ENCODE peak calls at places on chromosome 10, in six cellular contexts. One of them, this sample, is unnamed.

GRCh38 chr10:32155075-32155516 is 98.9 kb upstream of the KIF5B start:
- DNase-seq in heart right ventricle: no peak
- DNase-seq in mucosa of descending colon: no peak
- DNase-seq in CD8-positive, alpha-beta T cell: no peak
- DNase-seq in prostate gland: no peak
- DNase-seq in uterus: no peak
- DNase-seq in this sample: no peak

GRCh38 chr10:100896876-100897461 is 15.8 kb upstream of the SLF2 start:
- DNase-seq in heart right ventricle: no peak
- DNase-seq in mucosa of descending colon: no peak
- DNase-seq in CD8-positive, alpha-beta T cell: no peak
- DNase-seq in prostate gland: no peak
- DNase-seq in uterus: no peak
- DNase-seq in this sample: no peak

GRCh38 chr10:17713133-17713532 is 38.9 kb upstream of the TMEM236 start:
- DNase-seq in heart right ventricle: no peak
- DNase-seq in mucosa of descending colon: no peak
- DNase-seq in CD8-positive, alpha-beta T cell: no peak
- DNase-seq in prostate gland: no peak
- DNase-seq in uterus: no peak
- DNase-seq in this sample: no peak

GRCh38 chr10:112790030-112790429 is 160.0 kb upstream of the TCF7L2 start:
- DNase-seq in heart right ventricle: no peak
- DNase-seq in mucosa of descending colon: no peak
- DNase-seq in CD8-positive, alpha-beta T cell: no peak
- DNase-seq in prostate gland: no peak
- DNase-seq in uterus: no peak
- DNase-seq in this sample: peak; percentile 2

GRCh38 chr10:101495324-101495925 is 92.6 kb downstream of the POLL start:
- DNase-seq in heart right ventricle: no peak
- DNase-seq in mucosa of descending colon: no peak
- DNase-seq in CD8-positive, alpha-beta T cell: no peak
- DNase-seq in prostate gland: no peak
- DNase-seq in uterus: no peak
- DNase-seq in this sample: no peak

GRCh38 chr10:105502076-105502475 is 861.0 kb downstream of the SORCS3 start:
- DNase-seq in heart right ventricle: no peak
- DNase-seq in mucosa of descending colon: no peak
- DNase-seq in CD8-positive, alpha-beta T cell: no peak
- DNase-seq in prostate gland: no peak
- DNase-seq in uterus: no peak
- DNase-seq in this sample: no peak

GRCh38 chr10:22667093-22667480 is 47.3 kb downstream of the PIP4K2A start:
- DNase-seq in heart right ventricle: no peak
- DNase-seq in mucosa of descending colon: no peak
- DNase-seq in CD8-positive, alpha-beta T cell: no peak
- DNase-seq in prostate gland: no peak
- DNase-seq in uterus: no peak
- DNase-seq in this sample: no peak

GRCh38 chr10:44952779-44953231 is 6.8 kb upstream of the RASSF4 start:
- DNase-seq in heart right ventricle: peak; percentile 2
- DNase-seq in mucosa of descending colon: no peak
- DNase-seq in CD8-positive, alpha-beta T cell: no peak
- DNase-seq in prostate gland: no peak
- DNase-seq in uterus: no peak
- DNase-seq in this sample: peak; percentile 40

GRCh38 chr10:5434017-5434753 is 21.8 kb downstream of the NET1 start:
- DNase-seq in heart right ventricle: no peak
- DNase-seq in mucosa of descending colon: no peak
- DNase-seq in CD8-positive, alpha-beta T cell: no peak
- DNase-seq in prostate gland: no peak
- DNase-seq in uterus: no peak
- DNase-seq in this sample: no peak

GRCh38 chr10:54469587-54470323 is 331.3 kb downstream of the PCDH15 start:
- DNase-seq in heart right ventricle: no peak
- DNase-seq in mucosa of descending colon: no peak
- DNase-seq in CD8-positive, alpha-beta T cell: no peak
- DNase-seq in prostate gland: no peak
- DNase-seq in uterus: no peak
- DNase-seq in this sample: no peak

GRCh38 chr10:50432206-50432605 is 180.9 kb upstream of the ASAH2 start:
- DNase-seq in heart right ventricle: no peak
- DNase-seq in mucosa of descending colon: no peak
- DNase-seq in CD8-positive, alpha-beta T cell: no peak
- DNase-seq in prostate gland: no peak
- DNase-seq in uterus: no peak
- DNase-seq in this sample: no peak

GRCh38 chr10:29555091-29555745 is 79.6 kb downstream of the SVIL start:
- DNase-seq in heart right ventricle: no peak
- DNase-seq in mucosa of descending colon: no peak
- DNase-seq in CD8-positive, alpha-beta T cell: no peak
- DNase-seq in prostate gland: no peak
- DNase-seq in uterus: no peak
- DNase-seq in this sample: no peak

GRCh38 chr10:46545861-46546590 is 10.4 kb downstream of the GPRIN2 start:
- DNase-seq in heart right ventricle: no peak
- DNase-seq in mucosa of descending colon: peak; percentile 7
- DNase-seq in CD8-positive, alpha-beta T cell: no peak
- DNase-seq in prostate gland: peak; percentile 4
- DNase-seq in uterus: peak; percentile 7
- DNase-seq in this sample: no peak

GRCh38 chr10:88232029-88232895 is 350.9 kb downstream of the RNLS start:
- DNase-seq in heart right ventricle: peak; percentile 84
- DNase-seq in mucosa of descending colon: peak; percentile 63
- DNase-seq in CD8-positive, alpha-beta T cell: no peak
- DNase-seq in prostate gland: no peak
- DNase-seq in uterus: peak; percentile 79
- DNase-seq in this sample: peak; percentile 85

GRCh38 chr10:72086466-72087391 is 1.6 kb downstream of the SPOCK2 start:
- DNase-seq in heart right ventricle: peak; percentile 67
- DNase-seq in mucosa of descending colon: peak; percentile 51
- DNase-seq in CD8-positive, alpha-beta T cell: peak; percentile 63
- DNase-seq in prostate gland: no peak
- DNase-seq in uterus: peak; percentile 37
- DNase-seq in this sample: no peak

DNA sequence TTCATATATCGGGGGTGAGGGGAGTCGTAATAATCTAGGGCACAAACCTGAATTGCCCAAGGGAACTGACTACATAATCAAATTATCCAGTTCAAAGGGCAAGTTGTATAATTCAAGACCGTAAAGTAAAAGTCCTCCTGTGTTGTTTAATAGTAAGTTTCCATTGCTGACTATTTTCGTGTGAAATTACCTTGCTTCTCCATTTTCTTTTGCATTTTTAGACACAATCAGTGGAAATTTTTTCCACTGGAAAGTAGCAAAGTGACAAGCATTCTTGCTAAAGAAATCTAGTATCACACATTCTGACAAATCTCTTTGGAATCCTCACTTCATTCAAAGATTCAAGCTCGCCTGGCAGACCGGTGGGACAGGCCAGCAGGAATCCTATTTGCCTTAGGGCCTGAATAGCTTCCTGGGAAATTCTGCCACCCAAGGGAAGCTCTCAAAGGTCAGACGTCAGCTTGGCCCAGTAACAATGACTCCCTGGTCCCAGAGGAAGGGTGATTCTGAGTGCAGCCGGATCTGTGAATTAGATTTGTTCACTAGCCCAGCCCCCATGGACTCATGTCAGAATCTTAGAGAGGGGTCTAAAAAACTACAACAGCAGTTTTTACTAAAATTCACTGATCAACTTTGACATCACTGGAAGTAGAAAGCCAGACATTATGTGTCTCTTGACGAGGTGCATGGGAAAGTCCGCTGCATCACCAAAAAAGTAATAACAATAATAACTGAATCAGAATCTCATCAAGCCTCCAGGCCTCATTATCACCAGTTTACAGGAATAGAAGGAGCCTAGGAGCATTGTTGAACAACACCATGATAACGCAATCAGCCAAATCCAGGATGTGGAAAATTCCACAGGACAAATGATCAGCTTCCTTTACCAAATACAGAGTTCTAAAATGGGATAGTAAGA is 161.0 kb downstream of the SKIDA1 start:
- DNase-seq in heart right ventricle: peak; percentile 80
- DNase-seq in mucosa of descending colon: peak; percentile 16
- DNase-seq in CD8-positive, alpha-beta T cell: no peak
- DNase-seq in prostate gland: no peak
- DNase-seq in uterus: no peak
- DNase-seq in this sample: peak; percentile 69
- H3K4me3 ChIP-seq in heart right ventricle: no peak overlapping the region
- H3K4me3 ChIP-seq in mucosa of descending colon: no peak overlapping the region
- H3K4me3 ChIP-seq in CD8-positive, alpha-beta T cell: no peak overlapping the region
- H3K4me3 ChIP-seq in prostate gland: no peak overlapping the region
- H3K4me3 ChIP-seq in uterus: no peak overlapping the region
- H3K4me3 ChIP-seq in this sample: no peak overlapping the region

GRCh38 chr10:11407939-11408338 is 203.5 kb downstream of the USP6NL start:
- DNase-seq in heart right ventricle: no peak
- DNase-seq in mucosa of descending colon: no peak
- DNase-seq in CD8-positive, alpha-beta T cell: no peak
- DNase-seq in prostate gland: no peak
- DNase-seq in uterus: no peak
- DNase-seq in this sample: no peak

GRCh38 chr10:11415095-11415494 is 196.4 kb downstream of the USP6NL start:
- DNase-seq in heart right ventricle: no peak
- DNase-seq in mucosa of descending colon: no peak
- DNase-seq in CD8-positive, alpha-beta T cell: no peak
- DNase-seq in prostate gland: no peak
- DNase-seq in uterus: no peak
- DNase-seq in this sample: no peak

GRCh38 chr10:11409357-11409756 is 202.1 kb downstream of the USP6NL start:
- DNase-seq in heart right ventricle: no peak
- DNase-seq in mucosa of descending colon: no peak
- DNase-seq in CD8-positive, alpha-beta T cell: no peak
- DNase-seq in prostate gland: no peak
- DNase-seq in uterus: no peak
- DNase-seq in this sample: no peak

GRCh38 chr10:11414314-11415038 is 197.0 kb downstream of the USP6NL start:
- DNase-seq in heart right ventricle: no peak
- DNase-seq in mucosa of descending colon: no peak
- DNase-seq in CD8-positive, alpha-beta T cell: no peak
- DNase-seq in prostate gland: no peak
- DNase-seq in uterus: no peak
- DNase-seq in this sample: no peak

DNA sequence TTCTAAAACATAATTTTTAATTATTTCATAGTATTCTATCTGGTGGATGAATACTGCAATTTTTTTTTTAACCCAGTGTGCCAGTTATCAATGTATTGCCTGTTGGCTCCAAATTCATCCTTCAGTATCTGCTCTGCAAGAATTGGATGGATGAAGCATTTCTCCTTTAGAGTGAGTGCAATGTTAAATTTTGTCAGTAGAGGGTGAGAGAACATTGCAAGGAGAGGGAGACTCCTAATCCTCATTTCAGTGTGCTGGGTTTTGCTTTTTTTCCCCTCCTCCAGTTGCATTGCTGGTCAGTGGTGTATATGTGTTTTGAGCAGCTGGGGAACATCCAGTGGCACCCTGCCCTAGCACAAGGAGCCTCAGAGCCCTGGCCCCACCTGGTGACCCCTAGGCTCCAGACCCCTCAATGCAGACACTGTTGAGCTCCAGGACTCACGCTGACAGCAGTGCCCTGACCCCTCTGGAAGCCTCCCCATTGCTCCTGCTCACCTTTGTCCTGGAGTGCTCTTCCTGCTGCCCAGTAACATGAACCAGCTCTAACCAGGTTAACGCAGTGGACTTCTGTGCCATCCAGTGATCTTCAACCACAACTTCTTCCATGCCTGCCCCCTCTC is 199.4 kb downstream of the USP6NL start:
- DNase-seq in heart right ventricle: no peak
- DNase-seq in mucosa of descending colon: no peak
- DNase-seq in CD8-positive, alpha-beta T cell: no peak
- DNase-seq in prostate gland: no peak
- DNase-seq in uterus: no peak
- DNase-seq in this sample: no peak
- TF ChIP-seq CTCF in heart right ventricle: no peak
- TF ChIP-seq CTCF in mucosa of descending colon: no peak
- TF ChIP-seq CTCF in CD8-positive, alpha-beta T cell: no peak
- TF ChIP-seq CTCF in prostate gland: no peak
- TF ChIP-seq CTCF in uterus: no peak
- TF ChIP-seq CTCF in this sample: no peak

DNA sequence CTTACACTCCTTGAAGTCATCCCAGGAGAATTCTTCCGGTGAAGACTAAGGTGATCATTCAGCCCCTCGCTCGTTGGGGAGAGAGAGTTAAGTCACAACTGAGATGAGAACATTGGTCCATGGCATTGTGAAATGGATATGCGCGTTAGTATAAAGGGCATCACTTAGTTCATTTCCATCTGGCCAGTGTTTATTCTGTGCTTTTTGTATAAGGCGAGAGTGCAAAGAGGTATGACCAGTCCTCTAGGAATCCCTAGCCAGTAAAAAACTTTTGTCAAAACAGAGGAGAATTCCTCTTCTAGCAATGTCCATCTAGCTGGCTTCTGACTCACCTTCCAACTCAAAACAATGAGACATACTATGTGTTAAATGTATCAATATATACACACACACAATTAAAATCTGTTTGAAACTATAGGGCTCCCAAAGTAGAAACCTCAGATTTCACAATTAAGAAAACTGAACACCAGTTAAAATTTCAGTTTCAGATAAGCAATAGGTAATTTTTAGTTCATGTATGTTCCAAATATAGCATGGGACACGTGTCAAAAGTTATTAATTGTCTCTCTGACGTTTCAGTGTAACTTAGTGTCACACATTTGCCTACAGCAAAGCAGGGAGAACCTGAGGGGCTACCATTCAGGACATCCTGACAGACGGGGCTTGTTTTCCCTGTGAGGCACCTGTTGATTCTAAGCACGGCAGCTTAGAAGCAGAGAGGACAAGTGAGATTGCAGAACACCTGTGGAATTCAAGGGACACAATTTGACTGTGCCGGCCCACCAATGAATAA is 158.9 kb downstream of the KLF6 start:
- DNase-seq in heart right ventricle: no peak
- DNase-seq in mucosa of descending colon: peak; percentile 5
- DNase-seq in CD8-positive, alpha-beta T cell: no peak
- DNase-seq in prostate gland: no peak
- DNase-seq in uterus: no peak
- DNase-seq in this sample: no peak
- H3K4me3 ChIP-seq in heart right ventricle: no peak overlapping the region
- H3K4me3 ChIP-seq in mucosa of descending colon: no peak overlapping the region
- H3K4me3 ChIP-seq in CD8-positive, alpha-beta T cell: no peak overlapping the region
- H3K4me3 ChIP-seq in prostate gland: no peak overlapping the region
- H3K4me3 ChIP-seq in uterus: no peak overlapping the region
- H3K4me3 ChIP-seq in this sample: no peak overlapping the region

DNA sequence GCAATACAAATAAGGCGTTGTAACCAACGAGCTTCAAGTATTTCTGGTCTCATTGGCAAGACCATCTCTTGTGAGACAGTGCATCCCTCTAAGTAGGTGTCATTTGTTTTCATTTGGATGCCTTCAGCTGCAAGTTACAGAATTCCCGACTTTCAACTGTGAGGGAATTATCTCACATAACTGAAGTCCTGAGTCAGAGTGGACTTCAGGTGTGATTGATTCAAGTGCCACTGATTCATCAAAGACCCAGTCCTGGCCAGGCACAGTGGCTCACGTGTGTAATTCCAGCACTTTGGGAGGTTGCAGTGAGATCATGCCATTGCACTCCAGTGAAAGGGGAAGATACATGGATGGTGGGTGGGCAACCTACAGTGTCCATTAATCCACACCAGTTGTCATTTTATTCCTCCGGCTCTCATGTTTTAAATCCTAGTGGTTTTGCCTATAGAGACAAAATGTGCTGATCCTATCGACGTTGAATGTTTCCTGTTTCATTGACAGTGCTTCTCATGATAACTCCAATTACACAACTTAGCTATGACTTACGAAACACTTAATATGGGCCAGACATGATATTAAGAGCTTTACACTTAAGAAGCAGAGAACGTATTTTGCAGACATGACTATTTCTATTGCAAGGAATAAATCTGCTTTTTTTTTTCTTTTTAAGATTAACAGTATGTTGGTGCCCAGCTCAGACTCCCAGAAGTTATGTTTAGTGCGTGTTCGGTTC is 268.0 kb downstream of the FRMD4A start:
- DNase-seq in heart right ventricle: no peak
- DNase-seq in mucosa of descending colon: no peak
- DNase-seq in CD8-positive, alpha-beta T cell: no peak
- DNase-seq in prostate gland: no peak
- DNase-seq in uterus: no peak
- DNase-seq in this sample: no peak
- TF ChIP-seq CTCF in heart right ventricle: no peak
- TF ChIP-seq CTCF in mucosa of descending colon: no peak
- TF ChIP-seq CTCF in CD8-positive, alpha-beta T cell: no peak
- TF ChIP-seq CTCF in prostate gland: no peak
- TF ChIP-seq CTCF in uterus: no peak
- TF ChIP-seq CTCF in this sample: no peak

This sample was measured in right atrium auricular region.